ENCODE peak calls at places on chromosomes 11 and 22, in nine cellular contexts. Y is foreskin fibroblast, E is fibroblast of pulmonary artery, C is A673, S is tibial artery, F is astrocyte of the spinal cord, B is choroid plexus epithelial cell, H is HL-60, O is adipocyte. L is an unnamed sample.
A peak's percentile ranks its signal among the peaks of the same experiment; 100 is the strongest.

GRCh38 chr11:1832181-1832988 is 2.4 kb upstream of the SYT8 start:
- DNase-seq in Y (peak; percentile 57), E (peak; percentile 14), C (peak; percentile 40), S (no peak), F (peak; percentile 14), B (no peak), H (peak; percentile 34), O (peak; percentile 61), L (peak; percentile 80)

GRCh38 chr22:24819941-24820461 is 14.0 kb downstream of the SGSM1 start:
- DNase-seq in Y (no peak), E (peak; percentile 42), C (no peak), S (peak; percentile 82), F (no peak), B (no peak), H (no peak), O (no peak), L (peak; percentile 77)

GRCh38 chr11:110782616-110783015 is 70.4 kb upstream of the ARHGAP20 start:
- DNase-seq in Y (no peak), E (no peak), C (no peak), S (no peak), F (no peak), B (no peak), H (no peak), O (no peak), L (no peak)

GRCh38 chr11:118572914-118573550 is 823 bp downstream of the ARCN1 start:
- DNase-seq in Y (peak; percentile 48), E (peak; percentile 40), C (peak; percentile 37), S (no peak), F (peak; percentile 28), B (peak; percentile 66), H (peak; percentile 15), O (peak; percentile 58), L (no peak)

GRCh38 chr11:16028406-16028805 is 327.9 kb downstream of the SOX6 start:
- DNase-seq in Y (peak; percentile 33), E (peak; percentile 53), C (peak; percentile 29), S (no peak), F (no peak), B (peak; percentile 41), H (no peak), O (peak; percentile 49), L (no peak)

GRCh38 chr11:69823641-69824285 is 4.5 kb upstream of the FGF3 start:
- DNase-seq in Y (no peak), E (no peak), C (no peak), S (no peak), F (no peak), B (no peak), H (no peak), O (no peak), L (no peak)

GRCh38 chr11:35688023-35688422 is 25.4 kb downstream of the TRIM44 start:
- DNase-seq in Y (peak; percentile 65), E (peak; percentile 62), C (peak; percentile 71), S (no peak), F (no peak), B (peak; percentile 25), H (no peak), O (no peak), L (no peak)

GRCh38 chr11:36774603-36775002 is 176.6 kb upstream of the RAG2 start:
- DNase-seq in Y (peak; percentile 81), E (peak; percentile 36), C (peak; percentile 41), S (no peak), F (no peak), B (peak; percentile 2), H (no peak), O (peak; percentile 2), L (no peak)

GRCh38 chr22:39478461-39478860 is 21.6 kb downstream of the MGAT3 start:
- DNase-seq in Y (peak; percentile 29), E (no peak), C (no peak), S (no peak), F (no peak), B (no peak), H (no peak), O (peak; percentile 32), L (no peak)

GRCh38 chr11:91926967-91927366 is 297.7 kb upstream of the FAT3 start:
- DNase-seq in Y (no peak), E (peak; percentile 50), C (no peak), S (peak; percentile 82), F (peak; percentile 24), B (no peak), H (no peak), O (no peak), L (no peak)

GRCh38 chr11:44727114-44727372 is 281 bp downstream of the TSPAN18 start:
- DNase-seq in Y (no peak), E (no peak), C (no peak), S (no peak), F (no peak), B (no peak), H (no peak), O (peak; percentile 16), L (no peak)

GRCh38 chr11:12950681-12951080 is 58.4 kb upstream of the RASSF10 start:
- DNase-seq in Y (peak; percentile 61), E (peak; percentile 14), C (no peak), S (no peak), F (no peak), B (peak; percentile 43), H (no peak), O (peak; percentile 39), L (no peak)

GRCh38 chr11:45109400-45109799 is 37.0 kb upstream of the PRDM11 start:
- DNase-seq in Y (no peak), E (no peak), C (no peak), S (no peak), F (no peak), B (no peak), H (no peak), O (no peak), L (no peak)

GRCh38 chr11:60851327-60852059 is 4.3 kb downstream of the PTGDR2 start:
- DNase-seq in Y (peak; percentile 16), E (no peak), C (no peak), S (no peak), F (no peak), B (no peak), H (no peak), O (no peak), L (no peak)

GRCh38 chr11:12845739-12846358 is 163.3 kb upstream of the RASSF10 start:
- DNase-seq in Y (peak; percentile 76), E (no peak), C (peak; percentile 70), S (no peak), F (peak; percentile 73), B (peak; percentile 60), H (no peak), O (no peak), L (no peak)

GRCh38 chr11:46397526-46397925 is 6.0 kb upstream of the CHRM4 start:
- DNase-seq in Y (no peak), E (no peak), C (no peak), S (no peak), F (no peak), B (no peak), H (no peak), O (no peak), L (no peak)

GRCh38 chr11:44561275-44561781 is 4.1 kb upstream of the CD82 start:
- DNase-seq in Y (peak; percentile 49), E (no peak), C (no peak), S (no peak), F (no peak), B (no peak), H (no peak), O (no peak), L (no peak)

GRCh38 chr22:40679964-40680818 is 907 bp downstream of the MCHR1 start:
- DNase-seq in Y (peak; percentile 54), E (peak; percentile 46), C (peak; percentile 34), S (no peak), F (no peak), B (peak; percentile 27), H (no peak), O (peak; percentile 5), L (no peak)

GRCh38 chr11:9153651-9154050 is 62.3 kb upstream of the SCUBE2 start:
- DNase-seq in Y (no peak), E (no peak), C (no peak), S (no peak), F (no peak), B (no peak), H (no peak), O (no peak), L (no peak)

GRCh38 chr22:37819100-37819433 is 4.1 kb upstream of the GALR3 start:
- DNase-seq in Y (no peak), E (no peak), C (no peak), S (no peak), F (no peak), B (no peak), H (no peak), O (no peak), L (no peak)
- H3K4me3 ChIP-seq in Y (peak overlapping the region; percentile 25), E (peak overlapping the region; percentile 25), C (no peak overlapping the region), S (peak overlapping the region; percentile 40), F (no peak overlapping the region), B (peak overlapping the region; percentile 44), H (no peak overlapping the region), O (peak overlapping the region; percentile 66), L (peak overlapping the region; percentile 51)

DNA sequence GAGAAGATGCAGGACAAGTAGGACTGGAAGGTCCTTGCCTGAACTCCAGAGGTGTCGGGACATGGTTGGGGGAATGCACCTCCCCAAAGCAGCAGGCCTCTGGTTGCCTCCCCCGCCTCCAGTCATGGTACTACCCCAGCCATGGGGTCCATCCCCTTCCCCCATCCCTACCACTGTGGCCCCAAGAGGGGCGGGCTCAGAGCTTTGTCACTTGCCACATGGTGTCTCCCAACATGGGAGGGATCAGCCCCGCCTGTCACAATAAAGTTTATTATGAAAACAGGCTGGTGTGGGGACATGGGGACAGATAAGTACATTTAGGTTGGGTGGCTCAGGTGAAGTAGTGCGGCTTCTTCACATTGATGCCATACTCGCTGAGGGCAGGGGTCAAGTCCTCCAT is 1.4 kb downstream of the TAF10 start:
- DNase-seq in Y (no peak), E (no peak), C (no peak), S (peak; percentile 70), F (no peak), B (no peak), H (no peak), O (no peak), L (no peak)
- H3K4me3 ChIP-seq in Y (peak overlapping the region; percentile 64), E (peak overlapping the region; percentile 66), C (no peak overlapping the region), S (peak overlapping the region; percentile 82), F (no peak overlapping the region), B (no peak overlapping the region), H (no peak overlapping the region), O (peak overlapping the region; percentile 88), L (no peak overlapping the region)

GRCh38 chr11:61968758-61969390 is 1.4 kb upstream of the FTH1 start:
- DNase-seq in Y (no peak), E (peak; percentile 27), C (no peak), S (peak; percentile 66), F (no peak), B (no peak), H (no peak), O (no peak), L (no peak)
- H3K4me3 ChIP-seq in Y (peak overlapping the region; percentile 97), E (peak overlapping the region; percentile 100), C (peak overlapping the region; percentile 90), S (peak overlapping the region; percentile 95), F (peak overlapping the region; percentile 100), B (peak overlapping the region; percentile 78), H (no peak overlapping the region), O (peak overlapping the region; percentile 98), L (peak overlapping the region; percentile 91)

DNA sequence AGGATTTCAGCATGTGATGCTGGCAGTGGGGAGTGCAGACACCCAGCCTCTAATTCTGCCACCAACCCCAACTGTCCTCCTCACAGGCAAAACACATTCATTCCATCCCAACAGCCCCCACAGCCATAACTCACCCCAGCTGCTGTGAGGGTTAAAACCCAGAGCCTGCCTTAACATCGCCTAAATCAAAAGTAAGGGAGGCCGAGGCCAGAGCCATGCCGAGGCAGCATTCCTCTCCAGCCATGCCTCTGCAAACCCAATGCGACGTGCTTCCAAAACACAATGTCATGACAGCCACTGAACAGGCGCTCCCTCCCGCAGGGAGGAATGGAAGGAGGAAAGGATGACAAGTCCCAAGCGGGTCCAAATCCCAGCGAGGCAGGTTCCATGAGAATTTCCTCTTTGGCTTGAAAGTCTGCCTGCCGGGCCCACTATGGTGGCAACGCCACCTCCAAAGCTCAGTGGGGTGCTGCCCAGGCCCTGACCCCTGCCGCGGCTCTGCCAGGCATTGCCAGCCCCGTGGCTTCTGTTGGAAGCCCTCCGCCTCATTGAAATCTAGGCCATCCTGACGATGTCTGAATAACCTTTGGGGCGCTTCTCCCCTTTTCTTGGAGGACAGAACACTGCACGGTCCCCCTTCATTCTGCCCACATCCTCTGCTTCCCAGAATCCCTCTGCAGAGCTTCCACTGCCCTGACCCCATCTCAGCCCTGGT is 472.3 kb downstream of the BRD1 start:
- DNase-seq in Y (no peak), E (no peak), C (no peak), S (no peak), F (no peak), B (no peak), H (no peak), O (no peak), L (no peak)
- H3K4me3 ChIP-seq in Y (no peak overlapping the region), E (no peak overlapping the region), C (no peak overlapping the region), S (no peak overlapping the region), F (no peak overlapping the region), B (no peak overlapping the region), H (no peak overlapping the region), O (no peak overlapping the region), L (no peak overlapping the region)

L was measured in heart left ventricle.